ENCODE peak calls at places on chromosomes 6 and 20, in nine cellular contexts. One of them, this sample, is unnamed.

GRCh38 chr6:117976030-117976651 is 69.1 kb downstream of the SLC35F1 start:
- DNase-seq in GOT3: no peak
- DNase-seq in stimulated activated CD4-positive, alpha-beta T cell treated with anti-CD3 and anti-CD28 coated beads, Interleukin-1b, Interleukin-23, amount 100 ng/mL, for 24 hours: no peak
- DNase-seq in cardiac muscle cell: peak; percentile 81
- DNase-seq in fibroblast of pulmonary artery: peak; percentile 59
- DNase-seq in HCEC 1CT: peak; percentile 23
- DNase-seq in SK-MEL-5: peak; percentile 75
- DNase-seq in activated CD8-positive, alpha-beta memory T cell treated with anti-CD3 and anti-CD28 coated beads for 4 hours: no peak
- DNase-seq in T-helper 9 cell: no peak
- DNase-seq in this sample: no peak

GRCh38 chr20:44153636-44154043 is 33.3 kb downstream of the JPH2 start:
- DNase-seq in GOT3: no peak
- DNase-seq in stimulated activated CD4-positive, alpha-beta T cell treated with anti-CD3 and anti-CD28 coated beads, Interleukin-1b, Interleukin-23, amount 100 ng/mL, for 24 hours: no peak
- DNase-seq in cardiac muscle cell: no peak
- DNase-seq in fibroblast of pulmonary artery: peak; percentile 43
- DNase-seq in HCEC 1CT: peak; percentile 20
- DNase-seq in SK-MEL-5: no peak
- DNase-seq in activated CD8-positive, alpha-beta memory T cell treated with anti-CD3 and anti-CD28 coated beads for 4 hours: no peak
- DNase-seq in T-helper 9 cell: no peak
- DNase-seq in this sample: no peak

GRCh38 chr20:33910056-33910455 is 83.7 kb upstream of the RALY start:
- DNase-seq in GOT3: no peak
- DNase-seq in stimulated activated CD4-positive, alpha-beta T cell treated with anti-CD3 and anti-CD28 coated beads, Interleukin-1b, Interleukin-23, amount 100 ng/mL, for 24 hours: no peak
- DNase-seq in cardiac muscle cell: no peak
- DNase-seq in fibroblast of pulmonary artery: peak; percentile 82
- DNase-seq in HCEC 1CT: no peak
- DNase-seq in SK-MEL-5: no peak
- DNase-seq in activated CD8-positive, alpha-beta memory T cell treated with anti-CD3 and anti-CD28 coated beads for 4 hours: no peak
- DNase-seq in T-helper 9 cell: no peak
- DNase-seq in this sample: no peak

GRCh38 chr6:168171673-168172352 is 92.8 kb upstream of the FRMD1 start:
- DNase-seq in GOT3: no peak
- DNase-seq in stimulated activated CD4-positive, alpha-beta T cell treated with anti-CD3 and anti-CD28 coated beads, Interleukin-1b, Interleukin-23, amount 100 ng/mL, for 24 hours: no peak
- DNase-seq in cardiac muscle cell: no peak
- DNase-seq in fibroblast of pulmonary artery: no peak
- DNase-seq in HCEC 1CT: no peak
- DNase-seq in SK-MEL-5: no peak
- DNase-seq in activated CD8-positive, alpha-beta memory T cell treated with anti-CD3 and anti-CD28 coated beads for 4 hours: no peak
- DNase-seq in T-helper 9 cell: no peak
- DNase-seq in this sample: no peak

GRCh38 chr20:44004306-44004915 is 89.8 kb downstream of the TOX2 start:
- DNase-seq in GOT3: no peak
- DNase-seq in stimulated activated CD4-positive, alpha-beta T cell treated with anti-CD3 and anti-CD28 coated beads, Interleukin-1b, Interleukin-23, amount 100 ng/mL, for 24 hours: no peak
- DNase-seq in cardiac muscle cell: no peak
- DNase-seq in fibroblast of pulmonary artery: no peak
- DNase-seq in HCEC 1CT: no peak
- DNase-seq in SK-MEL-5: no peak
- DNase-seq in activated CD8-positive, alpha-beta memory T cell treated with anti-CD3 and anti-CD28 coated beads for 4 hours: no peak
- DNase-seq in T-helper 9 cell: no peak
- DNase-seq in this sample: no peak

GRCh38 chr6:84764332-84765049 is at the start of gene TBX18:
- DNase-seq in GOT3: peak; percentile 80
- DNase-seq in stimulated activated CD4-positive, alpha-beta T cell treated with anti-CD3 and anti-CD28 coated beads, Interleukin-1b, Interleukin-23, amount 100 ng/mL, for 24 hours: no peak
- DNase-seq in cardiac muscle cell: peak; percentile 94
- DNase-seq in fibroblast of pulmonary artery: peak; percentile 100
- DNase-seq in HCEC 1CT: peak; percentile 95
- DNase-seq in SK-MEL-5: peak; percentile 96
- DNase-seq in activated CD8-positive, alpha-beta memory T cell treated with anti-CD3 and anti-CD28 coated beads for 4 hours: no peak
- DNase-seq in T-helper 9 cell: no peak
- DNase-seq in this sample: peak; percentile 97

GRCh38 chr6:77055711-77056110 is 407.6 kb downstream of the HTR1B start:
- DNase-seq in GOT3: no peak
- DNase-seq in stimulated activated CD4-positive, alpha-beta T cell treated with anti-CD3 and anti-CD28 coated beads, Interleukin-1b, Interleukin-23, amount 100 ng/mL, for 24 hours: no peak
- DNase-seq in cardiac muscle cell: no peak
- DNase-seq in fibroblast of pulmonary artery: no peak
- DNase-seq in HCEC 1CT: no peak
- DNase-seq in SK-MEL-5: no peak
- DNase-seq in activated CD8-positive, alpha-beta memory T cell treated with anti-CD3 and anti-CD28 coated beads for 4 hours: no peak
- DNase-seq in T-helper 9 cell: no peak
- DNase-seq in this sample: no peak

GRCh38 chr20:4774209-4774608 is 52.5 kb downstream of the PRND start:
- DNase-seq in GOT3: no peak
- DNase-seq in stimulated activated CD4-positive, alpha-beta T cell treated with anti-CD3 and anti-CD28 coated beads, Interleukin-1b, Interleukin-23, amount 100 ng/mL, for 24 hours: no peak
- DNase-seq in cardiac muscle cell: no peak
- DNase-seq in fibroblast of pulmonary artery: no peak
- DNase-seq in HCEC 1CT: no peak
- DNase-seq in SK-MEL-5: no peak
- DNase-seq in activated CD8-positive, alpha-beta memory T cell treated with anti-CD3 and anti-CD28 coated beads for 4 hours: no peak
- DNase-seq in T-helper 9 cell: no peak
- DNase-seq in this sample: no peak

GRCh38 chr6:6610031-6610591 is 21.6 kb downstream of the LY86 start:
- DNase-seq in GOT3: no peak
- DNase-seq in stimulated activated CD4-positive, alpha-beta T cell treated with anti-CD3 and anti-CD28 coated beads, Interleukin-1b, Interleukin-23, amount 100 ng/mL, for 24 hours: no peak
- DNase-seq in cardiac muscle cell: no peak
- DNase-seq in fibroblast of pulmonary artery: no peak
- DNase-seq in HCEC 1CT: no peak
- DNase-seq in SK-MEL-5: no peak
- DNase-seq in activated CD8-positive, alpha-beta memory T cell treated with anti-CD3 and anti-CD28 coated beads for 4 hours: peak; percentile 9
- DNase-seq in T-helper 9 cell: no peak
- DNase-seq in this sample: no peak

GRCh38 chr6:2021713-2022125 is 223.7 kb downstream of the GMDS start:
- DNase-seq in GOT3: no peak
- DNase-seq in stimulated activated CD4-positive, alpha-beta T cell treated with anti-CD3 and anti-CD28 coated beads, Interleukin-1b, Interleukin-23, amount 100 ng/mL, for 24 hours: no peak
- DNase-seq in cardiac muscle cell: no peak
- DNase-seq in fibroblast of pulmonary artery: peak; percentile 59
- DNase-seq in HCEC 1CT: peak; percentile 53
- DNase-seq in SK-MEL-5: no peak
- DNase-seq in activated CD8-positive, alpha-beta memory T cell treated with anti-CD3 and anti-CD28 coated beads for 4 hours: no peak
- DNase-seq in T-helper 9 cell: no peak
- DNase-seq in this sample: no peak

GRCh38 chr6:30614044-30614842 is 2.8 kb downstream of the PPP1R10 start:
- DNase-seq in GOT3: no peak
- DNase-seq in stimulated activated CD4-positive, alpha-beta T cell treated with anti-CD3 and anti-CD28 coated beads, Interleukin-1b, Interleukin-23, amount 100 ng/mL, for 24 hours: no peak
- DNase-seq in cardiac muscle cell: no peak
- DNase-seq in fibroblast of pulmonary artery: no peak
- DNase-seq in HCEC 1CT: peak; percentile 32
- DNase-seq in SK-MEL-5: no peak
- DNase-seq in activated CD8-positive, alpha-beta memory T cell treated with anti-CD3 and anti-CD28 coated beads for 4 hours: no peak
- DNase-seq in T-helper 9 cell: no peak
- DNase-seq in this sample: no peak

GRCh38 chr20:8244637-8245036 is 112.6 kb downstream of the PLCB1 start:
- DNase-seq in GOT3: no peak
- DNase-seq in stimulated activated CD4-positive, alpha-beta T cell treated with anti-CD3 and anti-CD28 coated beads, Interleukin-1b, Interleukin-23, amount 100 ng/mL, for 24 hours: no peak
- DNase-seq in cardiac muscle cell: no peak
- DNase-seq in fibroblast of pulmonary artery: peak; percentile 92
- DNase-seq in HCEC 1CT: peak; percentile 47
- DNase-seq in SK-MEL-5: no peak
- DNase-seq in activated CD8-positive, alpha-beta memory T cell treated with anti-CD3 and anti-CD28 coated beads for 4 hours: no peak
- DNase-seq in T-helper 9 cell: no peak
- DNase-seq in this sample: no peak

GRCh38 chr20:35341366-35342028 is 49.3 kb upstream of the FAM83C start:
- DNase-seq in GOT3: no peak
- DNase-seq in stimulated activated CD4-positive, alpha-beta T cell treated with anti-CD3 and anti-CD28 coated beads, Interleukin-1b, Interleukin-23, amount 100 ng/mL, for 24 hours: no peak
- DNase-seq in cardiac muscle cell: peak; percentile 34
- DNase-seq in fibroblast of pulmonary artery: no peak
- DNase-seq in HCEC 1CT: no peak
- DNase-seq in SK-MEL-5: no peak
- DNase-seq in activated CD8-positive, alpha-beta memory T cell treated with anti-CD3 and anti-CD28 coated beads for 4 hours: no peak
- DNase-seq in T-helper 9 cell: no peak
- DNase-seq in this sample: no peak

GRCh38 chr6:170084166-170084730 is 206.6 kb downstream of the DLL1 start:
- DNase-seq in GOT3: no peak
- DNase-seq in stimulated activated CD4-positive, alpha-beta T cell treated with anti-CD3 and anti-CD28 coated beads, Interleukin-1b, Interleukin-23, amount 100 ng/mL, for 24 hours: no peak
- DNase-seq in cardiac muscle cell: no peak
- DNase-seq in fibroblast of pulmonary artery: no peak
- DNase-seq in HCEC 1CT: no peak
- DNase-seq in SK-MEL-5: no peak
- DNase-seq in activated CD8-positive, alpha-beta memory T cell treated with anti-CD3 and anti-CD28 coated beads for 4 hours: no peak
- DNase-seq in T-helper 9 cell: no peak
- DNase-seq in this sample: no peak

GRCh38 chr20:23060629-23061028 is 11.2 kb upstream of the THBD start:
- DNase-seq in GOT3: no peak
- DNase-seq in stimulated activated CD4-positive, alpha-beta T cell treated with anti-CD3 and anti-CD28 coated beads, Interleukin-1b, Interleukin-23, amount 100 ng/mL, for 24 hours: no peak
- DNase-seq in cardiac muscle cell: no peak
- DNase-seq in fibroblast of pulmonary artery: no peak
- DNase-seq in HCEC 1CT: no peak
- DNase-seq in SK-MEL-5: no peak
- DNase-seq in activated CD8-positive, alpha-beta memory T cell treated with anti-CD3 and anti-CD28 coated beads for 4 hours: no peak
- DNase-seq in T-helper 9 cell: no peak
- DNase-seq in this sample: no peak

GRCh38 chr20:53161073-53161472 is 188.9 kb downstream of the TSHZ2 start:
- DNase-seq in GOT3: no peak
- DNase-seq in stimulated activated CD4-positive, alpha-beta T cell treated with anti-CD3 and anti-CD28 coated beads, Interleukin-1b, Interleukin-23, amount 100 ng/mL, for 24 hours: no peak
- DNase-seq in cardiac muscle cell: no peak
- DNase-seq in fibroblast of pulmonary artery: no peak
- DNase-seq in HCEC 1CT: no peak
- DNase-seq in SK-MEL-5: no peak
- DNase-seq in activated CD8-positive, alpha-beta memory T cell treated with anti-CD3 and anti-CD28 coated beads for 4 hours: no peak
- DNase-seq in T-helper 9 cell: no peak
- DNase-seq in this sample: no peak

This sample was measured in WTC11.